ENCODE peak calls at places on chromosomes 4 and X, in five cellular contexts. X, E, T, U and M are unnamed samples.

GRCh38 chr4:71445819-71446218 is 107.0 kb downstream of the SLC4A4 start:
- DNase-seq in X (no peak), U (no peak), E (no peak), T (no peak), M (no peak)

GRCh38 chr4:128332086-128332485 is 44.5 kb upstream of the PGRMC2 start:
- DNase-seq in X (no peak), E (no peak), U (no peak), T (peak), M (no peak)

GRCh38 chrX:154115071-154115470 is 17.6 kb upstream of the MECP2 start:
- DNase-seq in E (no peak), T (no peak), U (no peak), X (no peak), M (no peak)

GRCh38 chr4:151555151-151555945 is 146.4 kb downstream of the FHIP1A start:
- DNase-seq in E (no peak), X (no peak), U (no peak), T (no peak), M (peak)

GRCh38 chrX:115388879-115389278 is 99.4 kb downstream of the LUZP4 start:
- DNase-seq in T (peak), E (no peak), X (no peak), U (no peak), M (no peak)

GRCh38 chr4:7214359-7214758 is 22.0 kb downstream of the SORCS2 start:
- DNase-seq in E (no peak), T (no peak), X (no peak), U (no peak), M (peak)

GRCh38 chr4:77911091-77911490 is 48.5 kb downstream of the MRPL1 start:
- DNase-seq in X (no peak), U (no peak), E (no peak), T (no peak), M (no peak)

GRCh38 chr4:149790172-149790907 is 25.3 kb downstream of the IQCM start:
- DNase-seq in E (no peak), U (no peak), T (peak), X (no peak), M (no peak)

GRCh38 chrX:73262991-73263390 is 48.3 kb upstream of the NAP1L2 start:
- DNase-seq in T (peak), U (no peak), X (peak), E (no peak), M (no peak)

GRCh38 chrX:153944140-153944799 is at the start of gene RENBP:
- DNase-seq in E (no peak), T (no peak), X (peak), U (no peak), M (no peak)

GRCh38 chr4:4446434-4446833 is 59.5 kb downstream of the NSG1 start:
- DNase-seq in X (no peak), U (peak), E (no peak), T (no peak), M (no peak)

GRCh38 chr4:165763640-165764039 is 109.4 kb upstream of the TLL1 start:
- DNase-seq in U (no peak), E (no peak), T (no peak), X (no peak), M (no peak)

GRCh38 chrX:101395789-101396188 is 5.0 kb downstream of the RPL36A start:
- DNase-seq in T (peak), E (no peak), X (no peak), U (no peak), M (no peak)

GRCh38 chr4:123471655-123472054 is 75.1 kb downstream of the SPRY1 start:
- DNase-seq in T (no peak), U (no peak), E (no peak), X (no peak), M (no peak)

GRCh38 chrX:68995780-68996551 is 167.1 kb downstream of the EFNB1 start:
- DNase-seq in U (peak), E (no peak), X (no peak), T (peak), M (peak)

GRCh38 chr4:25923745-25924144 is 9.7 kb downstream of the SMIM20 start:
- DNase-seq in T (no peak), X (no peak), E (no peak), U (no peak), M (no peak)

GRCh38 chr4:4762909-4763814 is 96.3 kb upstream of the MSX1 start:
- DNase-seq in E (no peak), X (peak), U (peak), T (peak), M (peak)

GRCh38 chr4:159382875-159383568 is 280.1 kb downstream of the RAPGEF2 start:
- DNase-seq in X (peak), T (no peak), E (no peak), U (no peak), M (no peak)

GRCh38 chr4:92521941-92522340 is 218.2 kb downstream of the GRID2 start:
- DNase-seq in X (no peak), T (no peak), E (no peak), U (no peak), M (no peak)

GRCh38 chr4:156615066-156615514 is 356.5 kb downstream of the PDGFC start:
- DNase-seq in X (no peak), T (peak), E (no peak), U (peak), M (peak)

GRCh38 chr4:54230479-54231418 is 1.7 kb downstream of the PDGFRA start:
- DNase-seq in T (peak), E (no peak), X (peak), U (peak), M (peak)

GRCh38 chr4:173494013-173494970 is 35.7 kb downstream of the HAND2 start:
- DNase-seq in E (peak), U (peak), T (peak), X (peak), M (peak)

GRCh38 chrX:131675596-131676194 is 131.8 kb downstream of the OR13H1 start:
- DNase-seq in U (peak), X (peak), E (no peak), T (peak), M (peak)

GRCh38 chr4:123073650-123074049 is 151.3 kb upstream of the NUDT6 start:
- DNase-seq in E (no peak), X (no peak), U (no peak), T (no peak), M (no peak)

GRCh38 chr4:84796388-84796787 is 170.1 kb downstream of the WDFY3 start:
- DNase-seq in E (no peak), T (no peak), U (no peak), X (no peak), M (peak)

GRCh38 chr4:85700362-85700761 is 225.4 kb downstream of the ARHGAP24 start:
- DNase-seq in X (no peak), T (no peak), E (no peak), U (no peak), M (no peak)

GRCh38 chr4:6873291-6873690 is 36.3 kb upstream of the TBC1D14 start:
- DNase-seq in E (no peak), T (peak), X (no peak), U (no peak), M (no peak)

GRCh38 chr4:26351685-26352084 is 30.9 kb downstream of the RBPJ start:
- DNase-seq in X (no peak), U (no peak), T (no peak), E (no peak), M (no peak)

GRCh38 chr4:78592104-78592783 is 40.7 kb downstream of the ANXA3 start:
- DNase-seq in T (no peak), X (peak), E (no peak), U (no peak), M (no peak)

GRCh38 chrX:11341274-11342256 is 48.4 kb downstream of the AMELX start:
- DNase-seq in X (no peak), E (no peak), T (peak), U (peak), M (peak)

GRCh38 chrX:95919605-95920004 is 765.0 kb upstream of the DIAPH2 start:
- DNase-seq in E (no peak), X (no peak), T (no peak), U (no peak), M (no peak)

GRCh38 chr4:86924805-86925204 is 10.0 kb upstream of the AFF1 start:
- DNase-seq in U (peak), X (no peak), E (no peak), T (peak), M (peak)

DNA sequence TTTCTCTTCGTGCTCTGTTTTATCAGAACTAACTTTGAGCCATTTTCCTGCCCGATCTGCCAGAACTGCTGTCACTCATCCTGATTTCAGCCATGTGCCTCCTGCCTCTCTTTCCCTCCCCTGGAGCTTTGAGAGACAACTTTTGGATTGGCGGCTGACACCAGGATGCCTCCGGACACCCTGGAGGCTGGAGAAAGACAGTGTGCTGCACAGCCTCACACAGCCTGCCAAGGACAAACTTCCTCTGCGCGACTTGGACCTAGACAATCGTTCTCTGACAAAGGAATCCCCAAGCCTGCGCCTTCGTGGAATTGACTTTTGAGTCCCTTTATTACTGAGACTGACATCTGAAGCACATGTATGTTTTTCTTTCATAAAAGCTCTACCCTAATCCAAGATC is 10.8 kb upstream of the LDB2 start:
- DNase-seq in E (no peak), X (peak), T (no peak), U (no peak), M (no peak)
- H3K4me3 ChIP-seq in E (peak), X (no peak), T (no peak), U (no peak), M (no peak)

DNA sequence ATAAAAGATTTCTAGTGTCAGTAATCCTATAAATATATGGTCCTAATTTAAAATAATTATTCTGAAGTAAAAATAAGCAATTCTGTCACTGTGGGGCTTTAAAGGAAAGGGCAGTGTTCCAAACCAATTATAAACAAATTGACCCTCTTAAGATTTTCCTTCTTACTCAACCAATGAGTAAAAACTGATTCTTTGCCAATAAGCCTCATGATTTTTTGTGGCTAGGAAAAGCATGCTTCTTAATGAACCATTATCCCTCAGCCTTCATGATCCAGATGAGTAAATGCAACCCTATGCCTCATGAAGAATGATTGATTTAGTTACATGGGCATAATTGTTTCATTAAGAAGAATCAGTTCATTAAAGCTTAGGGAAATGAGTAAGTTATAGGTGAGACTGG is 1010.4 kb downstream of the ADGRL3 start:
- DNase-seq in T (peak), X (no peak), E (no peak), U (no peak), M (peak)
- TF ChIP-seq CTCF in T (no peak), X (no peak), E (no peak), U (no peak), M (no peak)

GRCh38 chr4:153374471-153374870 is 30.0 kb downstream of the MND1 start:
- DNase-seq in T (no peak), E (no peak), X (no peak), U (no peak), M (no peak)
- H3K4me3 ChIP-seq in T (no peak), E (no peak), X (no peak), U (no peak), M (no peak)

GRCh38 chr4:126591583-126591982 is 1041.2 kb upstream of the INTU start:
- DNase-seq in X (no peak), U (no peak), E (no peak), T (peak), M (peak)

GRCh38 chr4:126593626-126594025 is 1039.1 kb upstream of the INTU start:
- DNase-seq in T (no peak), U (no peak), X (no peak), E (no peak), M (no peak)

GRCh38 chr4:126595643-126596042 is 1037.1 kb upstream of the INTU start:
- DNase-seq in T (no peak), X (no peak), U (no peak), E (no peak), M (no peak)

DNA sequence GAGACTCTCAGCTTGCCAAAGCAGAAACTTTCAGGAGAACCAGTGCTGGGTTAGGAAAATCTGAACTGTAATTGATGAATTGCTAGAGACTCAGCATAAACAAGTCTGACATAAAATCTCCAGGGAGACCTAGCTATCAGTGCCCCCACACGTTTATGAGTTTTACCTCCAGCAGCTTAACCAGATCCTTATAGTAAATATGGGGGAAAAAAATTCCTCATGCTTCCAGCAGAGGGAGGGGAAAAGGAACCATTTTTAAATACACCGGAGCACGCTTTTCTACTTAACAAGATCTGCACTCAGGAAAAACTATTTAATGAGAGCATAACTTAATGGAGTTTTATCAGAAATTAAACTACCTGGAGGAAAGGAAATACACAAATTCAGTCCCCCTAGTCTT is 1040.7 kb upstream of the INTU start:
- DNase-seq in X (peak), E (no peak), U (no peak), T (peak), M (peak)
- TF ChIP-seq CTCF in X (peak), E (no peak), U (peak), T (peak), M (peak)

GRCh38 chr4:133146574-133147198 is 2.4 kb upstream of the PCDH10 start:
- DNase-seq in X (peak), T (peak), U (peak), E (no peak), M (peak)
- H3K4me3 ChIP-seq in X (peak), T (peak), U (peak), E (peak), M (peak)

DNA sequence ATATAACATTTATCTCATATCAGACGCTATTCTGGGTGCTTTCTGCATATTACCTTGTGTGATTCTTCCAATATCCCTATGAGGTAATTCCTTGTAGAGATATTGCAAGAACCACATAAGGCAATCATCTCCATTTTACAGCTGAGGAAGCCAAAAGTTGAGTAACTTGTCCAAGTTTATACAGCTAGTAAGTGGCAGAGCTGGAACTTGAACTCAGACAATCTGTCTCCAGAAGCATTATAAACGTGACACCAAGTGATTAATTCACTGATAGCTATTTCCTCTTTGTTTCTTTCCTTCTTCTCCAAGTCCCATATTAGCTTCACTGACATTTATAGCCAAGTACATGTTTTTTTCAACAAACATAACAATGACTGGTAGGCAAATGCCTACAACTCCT is 7.3 kb downstream of the EMCN start:
- DNase-seq in X (no peak), U (no peak), E (no peak), T (no peak), M (no peak)
- TF ChIP-seq CTCF in X (no peak), U (no peak), E (no peak), T (no peak), M (no peak)

DNA sequence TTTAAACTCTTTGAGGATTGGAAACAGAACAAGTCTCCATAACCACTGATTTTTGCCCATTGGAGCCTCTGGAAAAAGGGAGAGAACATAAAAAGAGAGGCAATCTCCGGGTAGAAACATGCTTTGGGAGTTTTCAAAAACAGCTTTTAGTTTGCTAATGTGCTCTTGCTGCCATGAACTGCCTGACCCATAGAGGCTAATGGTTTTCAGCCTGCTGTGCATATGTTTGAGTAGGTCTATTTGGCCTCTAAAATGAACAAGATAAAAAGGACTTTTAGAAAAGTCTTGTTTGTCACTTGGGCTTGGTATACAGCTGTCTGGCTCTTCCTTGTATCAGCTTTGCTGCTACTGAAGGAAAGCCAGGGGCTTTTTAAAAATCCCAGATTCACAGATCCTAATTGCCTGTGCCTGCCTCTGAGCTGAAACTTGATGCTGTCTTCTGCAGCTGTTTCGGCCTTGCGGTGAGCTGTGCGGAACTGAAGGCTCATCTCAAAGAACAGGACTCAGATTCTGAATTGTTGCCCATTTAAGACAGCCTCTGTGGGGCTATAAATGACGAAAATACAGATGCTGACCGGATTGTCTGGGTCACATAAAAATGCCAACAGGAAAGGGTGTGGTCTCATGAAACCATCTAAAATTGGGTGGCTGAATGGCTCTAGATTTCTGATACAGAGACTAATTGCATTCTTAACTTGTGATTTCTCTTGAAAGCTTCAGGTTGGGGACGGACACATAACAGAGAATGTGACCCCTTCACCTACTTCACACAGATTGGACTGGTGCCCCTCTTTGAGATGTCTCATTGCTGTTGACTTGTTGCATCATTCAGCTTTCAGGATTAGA is 18.4 kb upstream of the ZNF41 start:
- DNase-seq in U (peak), X (peak), E (no peak), T (peak), M (peak)
- H3K4me3 ChIP-seq in U (no peak), X (no peak), E (no peak), T (no peak), M (no peak)

GRCh38 chr4:17111959-17112659 is 213.7 kb upstream of the LDB2 start:
- DNase-seq in U (no peak), X (peak), E (no peak), T (peak), M (no peak)
- TF ChIP-seq CTCF in U (peak), X (peak), E (peak), T (peak), M (peak)